ENCODE peak calls at places on chromosomes 1 and 21, in nine cellular contexts. One of them, this sample, is unnamed. For H3K4me1, the result is how much of the 10 kb centered on the place peaks cover.

GRCh38 chr21:42735944-42736343 is 82.5 kb downstream of the PDE9A start:
- DNase-seq in transverse colon: no peak
- DNase-seq in adrenal gland: no peak
- DNase-seq in breast epithelium: no peak
- DNase-seq in tibial nerve: no peak
- DNase-seq in spleen: no peak
- DNase-seq in heart left ventricle: no peak
- DNase-seq in stomach: no peak
- DNase-seq in ovary: no peak
- DNase-seq in this sample: no peak

GRCh38 chr1:226128487-226129075 is 58.0 kb downstream of the ACBD3 start:
- DNase-seq in breast epithelium: no peak
- DNase-seq in adrenal gland: peak
- DNase-seq in stomach: peak
- DNase-seq in transverse colon: no peak
- DNase-seq in heart left ventricle: no peak
- DNase-seq in ovary: no peak
- DNase-seq in tibial nerve: no peak
- DNase-seq in spleen: peak
- DNase-seq in this sample: peak

GRCh38 chr1:176552217-176552974 is 89.4 kb downstream of the PAPPA2 start:
- DNase-seq in ovary: no peak
- DNase-seq in transverse colon: no peak
- DNase-seq in adrenal gland: no peak
- DNase-seq in heart left ventricle: no peak
- DNase-seq in spleen: no peak
- DNase-seq in stomach: no peak
- DNase-seq in tibial nerve: no peak
- DNase-seq in breast epithelium: no peak
- DNase-seq in this sample: no peak

GRCh38 chr21:38234395-38235142 is 22.2 kb upstream of the KCNJ15 start:
- DNase-seq in breast epithelium: peak
- DNase-seq in stomach: peak
- DNase-seq in tibial nerve: no peak
- DNase-seq in transverse colon: peak
- DNase-seq in heart left ventricle: no peak
- DNase-seq in ovary: no peak
- DNase-seq in spleen: no peak
- DNase-seq in adrenal gland: no peak
- DNase-seq in this sample: peak

GRCh38 chr1:94299627-94300552 is 62.5 kb upstream of the ARHGAP29 start:
- DNase-seq in ovary: no peak
- DNase-seq in tibial nerve: no peak
- DNase-seq in transverse colon: no peak
- DNase-seq in breast epithelium: peak
- DNase-seq in spleen: no peak
- DNase-seq in stomach: no peak
- DNase-seq in heart left ventricle: peak
- DNase-seq in adrenal gland: no peak
- DNase-seq in this sample: peak

GRCh38 chr1:227947425-227947677 is 381 bp downstream of the WNT9A start:
- DNase-seq in breast epithelium: no peak
- DNase-seq in adrenal gland: no peak
- DNase-seq in spleen: peak
- DNase-seq in transverse colon: no peak
- DNase-seq in tibial nerve: no peak
- DNase-seq in stomach: no peak
- DNase-seq in ovary: no peak
- DNase-seq in heart left ventricle: no peak
- DNase-seq in this sample: no peak

GRCh38 chr1:5837976-5838653 is 154.1 kb downstream of the NPHP4 start:
- DNase-seq in heart left ventricle: no peak
- DNase-seq in spleen: no peak
- DNase-seq in ovary: no peak
- DNase-seq in transverse colon: no peak
- DNase-seq in breast epithelium: no peak
- DNase-seq in tibial nerve: no peak
- DNase-seq in adrenal gland: no peak
- DNase-seq in stomach: no peak
- DNase-seq in this sample: no peak

GRCh38 chr1:4422496-4423289 is 231.7 kb upstream of the AJAP1 start:
- DNase-seq in stomach: no peak
- DNase-seq in ovary: no peak
- DNase-seq in breast epithelium: peak
- DNase-seq in tibial nerve: no peak
- DNase-seq in spleen: no peak
- DNase-seq in adrenal gland: peak
- DNase-seq in heart left ventricle: no peak
- DNase-seq in transverse colon: no peak
- DNase-seq in this sample: no peak

GRCh38 chr1:161192476-161193465 is 6.1 kb downstream of the ADAMTS4 start:
- DNase-seq in ovary: peak
- DNase-seq in tibial nerve: peak
- DNase-seq in spleen: peak
- DNase-seq in heart left ventricle: no peak
- DNase-seq in stomach: peak
- DNase-seq in breast epithelium: no peak
- DNase-seq in transverse colon: peak
- DNase-seq in adrenal gland: peak
- DNase-seq in this sample: peak

GRCh38 chr1:60572378-60572777 is 498.8 kb upstream of the C1orf87 start:
- DNase-seq in adrenal gland: no peak
- DNase-seq in heart left ventricle: no peak
- DNase-seq in transverse colon: no peak
- DNase-seq in spleen: no peak
- DNase-seq in breast epithelium: no peak
- DNase-seq in ovary: no peak
- DNase-seq in tibial nerve: no peak
- DNase-seq in stomach: no peak
- DNase-seq in this sample: no peak

GRCh38 chr21:42059721-42060120 is 11.4 kb upstream of the UMODL1 start:
- DNase-seq in tibial nerve: no peak
- DNase-seq in heart left ventricle: no peak
- DNase-seq in adrenal gland: no peak
- DNase-seq in stomach: no peak
- DNase-seq in ovary: no peak
- DNase-seq in transverse colon: no peak
- DNase-seq in spleen: peak
- DNase-seq in breast epithelium: no peak
- DNase-seq in this sample: no peak

GRCh38 chr1:185567006-185567405 is 167.2 kb upstream of the HMCN1 start:
- DNase-seq in spleen: no peak
- DNase-seq in stomach: no peak
- DNase-seq in transverse colon: no peak
- DNase-seq in tibial nerve: no peak
- DNase-seq in heart left ventricle: no peak
- DNase-seq in adrenal gland: no peak
- DNase-seq in breast epithelium: no peak
- DNase-seq in ovary: no peak
- DNase-seq in this sample: no peak

GRCh38 chr1:67624680-67625079 is 60.3 kb upstream of the GADD45A start:
- DNase-seq in ovary: no peak
- DNase-seq in tibial nerve: no peak
- DNase-seq in stomach: no peak
- DNase-seq in breast epithelium: no peak
- DNase-seq in heart left ventricle: no peak
- DNase-seq in adrenal gland: no peak
- DNase-seq in spleen: no peak
- DNase-seq in transverse colon: no peak
- DNase-seq in this sample: no peak

GRCh38 chr1:215539803-215540575 is 27.1 kb upstream of the KCTD3 start:
- DNase-seq in heart left ventricle: no peak
- DNase-seq in ovary: no peak
- DNase-seq in tibial nerve: peak
- DNase-seq in spleen: no peak
- DNase-seq in adrenal gland: peak
- DNase-seq in transverse colon: peak
- DNase-seq in stomach: peak
- DNase-seq in breast epithelium: peak
- DNase-seq in this sample: peak

GRCh38 chr1:211738709-211739301 is 63.4 kb upstream of the NEK2 start:
- DNase-seq in spleen: peak
- DNase-seq in heart left ventricle: no peak
- DNase-seq in tibial nerve: no peak
- DNase-seq in ovary: no peak
- DNase-seq in breast epithelium: no peak
- DNase-seq in stomach: no peak
- DNase-seq in transverse colon: no peak
- DNase-seq in adrenal gland: no peak
- DNase-seq in this sample: peak

GRCh38 chr1:185862235-185862634 is 128.0 kb downstream of the HMCN1 start:
- DNase-seq in stomach: no peak
- DNase-seq in transverse colon: no peak
- DNase-seq in breast epithelium: no peak
- DNase-seq in spleen: no peak
- DNase-seq in adrenal gland: no peak
- DNase-seq in ovary: no peak
- DNase-seq in tibial nerve: no peak
- DNase-seq in heart left ventricle: no peak
- DNase-seq in this sample: no peak

GRCh38 chr1:208544794-208545193 is 300.6 kb upstream of the PLXNA2 start:
- DNase-seq in transverse colon: no peak
- DNase-seq in heart left ventricle: no peak
- DNase-seq in ovary: no peak
- DNase-seq in tibial nerve: no peak
- DNase-seq in spleen: no peak
- DNase-seq in breast epithelium: no peak
- DNase-seq in stomach: no peak
- DNase-seq in adrenal gland: no peak
- DNase-seq in this sample: no peak
- TF ChIP-seq POLR2A in transverse colon: no peak
- TF ChIP-seq POLR2A in heart left ventricle: no peak
- TF ChIP-seq POLR2A in ovary: no peak
- TF ChIP-seq POLR2A in tibial nerve: no peak
- TF ChIP-seq POLR2A in spleen: no peak
- TF ChIP-seq POLR2A in breast epithelium: no peak
- TF ChIP-seq POLR2A in stomach: no peak
- TF ChIP-seq POLR2A in adrenal gland: no peak
- TF ChIP-seq POLR2A in this sample: no peak

GRCh38 chr21:29904359-29905282 is 35.2 kb downstream of the GRIK1 start:
- DNase-seq in breast epithelium: no peak
- DNase-seq in transverse colon: no peak
- DNase-seq in tibial nerve: no peak
- DNase-seq in spleen: no peak
- DNase-seq in adrenal gland: no peak
- DNase-seq in heart left ventricle: no peak
- DNase-seq in stomach: no peak
- DNase-seq in ovary: no peak
- DNase-seq in this sample: no peak
- H3K27ac ChIP-seq in breast epithelium: no peak
- H3K27ac ChIP-seq in transverse colon: no peak
- H3K27ac ChIP-seq in tibial nerve: no peak
- H3K27ac ChIP-seq in spleen: no peak
- H3K27ac ChIP-seq in adrenal gland: no peak
- H3K27ac ChIP-seq in heart left ventricle: no peak
- H3K27ac ChIP-seq in stomach: no peak
- H3K27ac ChIP-seq in ovary: no peak
- H3K27ac ChIP-seq in this sample: no peak

GRCh38 chr1:154863702-154864174 is 6.3 kb downstream of the KCNN3 start:
- DNase-seq in breast epithelium: no peak
- DNase-seq in spleen: no peak
- DNase-seq in ovary: no peak
- DNase-seq in stomach: peak
- DNase-seq in tibial nerve: no peak
- DNase-seq in adrenal gland: peak
- DNase-seq in transverse colon: peak
- DNase-seq in heart left ventricle: peak
- DNase-seq in this sample: peak
- H3K4me1 ChIP-seq in breast epithelium: under half
- H3K4me1 ChIP-seq in spleen: half or more
- H3K4me1 ChIP-seq in ovary: under half
- H3K4me1 ChIP-seq in stomach: under half
- H3K4me1 ChIP-seq in tibial nerve: under half
- H3K4me1 ChIP-seq in adrenal gland: under half
- H3K4me1 ChIP-seq in transverse colon: under half
- H3K4me1 ChIP-seq in heart left ventricle: under half
- H3K4me1 ChIP-seq in this sample: under half

GRCh38 chr1:75672108-75672507 is 52.4 kb upstream of the ACADM start:
- DNase-seq in adrenal gland: no peak
- DNase-seq in breast epithelium: no peak
- DNase-seq in stomach: no peak
- DNase-seq in tibial nerve: no peak
- DNase-seq in ovary: no peak
- DNase-seq in spleen: no peak
- DNase-seq in transverse colon: no peak
- DNase-seq in heart left ventricle: no peak
- DNase-seq in this sample: no peak

GRCh38 chr1:75672528-75673393 is 51.7 kb upstream of the ACADM start:
- DNase-seq in spleen: no peak
- DNase-seq in ovary: no peak
- DNase-seq in tibial nerve: no peak
- DNase-seq in breast epithelium: no peak
- DNase-seq in heart left ventricle: no peak
- DNase-seq in transverse colon: no peak
- DNase-seq in adrenal gland: no peak
- DNase-seq in stomach: no peak
- DNase-seq in this sample: peak

GRCh38 chr1:75673399-75673798 is 51.1 kb upstream of the ACADM start:
- DNase-seq in ovary: no peak
- DNase-seq in heart left ventricle: no peak
- DNase-seq in spleen: no peak
- DNase-seq in transverse colon: no peak
- DNase-seq in tibial nerve: no peak
- DNase-seq in stomach: no peak
- DNase-seq in breast epithelium: no peak
- DNase-seq in adrenal gland: no peak
- DNase-seq in this sample: no peak

GRCh38 chr1:75673885-75674284 is 50.6 kb upstream of the ACADM start:
- DNase-seq in heart left ventricle: no peak
- DNase-seq in spleen: no peak
- DNase-seq in stomach: no peak
- DNase-seq in breast epithelium: no peak
- DNase-seq in ovary: no peak
- DNase-seq in adrenal gland: no peak
- DNase-seq in tibial nerve: no peak
- DNase-seq in transverse colon: no peak
- DNase-seq in this sample: no peak

DNA sequence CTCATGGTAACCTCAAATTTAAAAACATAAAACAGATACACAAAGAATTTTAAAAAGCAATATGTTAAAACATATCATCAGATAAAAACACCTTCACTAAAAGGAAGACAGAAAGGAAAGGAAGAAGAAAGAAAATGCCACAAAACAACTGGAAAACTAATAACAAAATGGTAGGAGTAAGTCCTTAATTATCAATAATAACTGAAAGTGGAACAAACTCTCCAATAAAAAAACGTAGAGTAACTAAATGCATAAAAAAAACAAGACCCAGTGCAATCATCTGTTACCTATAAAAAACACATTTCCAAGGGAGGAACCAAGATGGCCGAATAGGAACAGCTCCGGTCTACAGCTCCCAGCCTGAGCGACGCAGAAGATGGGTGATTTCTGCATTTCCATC is 47.1 kb upstream of the ACADM start:
- DNase-seq in adrenal gland: no peak
- DNase-seq in stomach: no peak
- DNase-seq in transverse colon: no peak
- DNase-seq in ovary: no peak
- DNase-seq in tibial nerve: no peak
- DNase-seq in heart left ventricle: no peak
- DNase-seq in breast epithelium: no peak
- DNase-seq in spleen: no peak
- DNase-seq in this sample: no peak
- TF ChIP-seq POLR2A in adrenal gland: no peak
- TF ChIP-seq POLR2A in stomach: no peak
- TF ChIP-seq POLR2A in transverse colon: no peak
- TF ChIP-seq POLR2A in ovary: no peak
- TF ChIP-seq POLR2A in tibial nerve: no peak
- TF ChIP-seq POLR2A in heart left ventricle: no peak
- TF ChIP-seq POLR2A in breast epithelium: no peak
- TF ChIP-seq POLR2A in spleen: no peak
- TF ChIP-seq POLR2A in this sample: no peak